ENCODE peak calls at places on chromosome 5, in four cellular contexts. K, Y, F and C are unnamed samples. For H3K79me2, the result is how much of the 10 kb centered on the place peaks cover.

GRCh38 chr5:149325166-149325735 is 20.0 kb upstream of the GRPEL2 start:
- DNase-seq in K (no peak), Y (no peak), F (no peak), C (no peak)

GRCh38 chr5:55176176-55176818 is 3.3 kb upstream of the CDC20B start:
- DNase-seq in K (peak), Y (peak), F (no peak), C (no peak)

GRCh38 chr5:129111351-129111750 is 16.8 kb downstream of the ISOC1 start:
- DNase-seq in K (no peak), Y (no peak), F (no peak), C (no peak)

GRCh38 chr5:149422429-149423286 is 43.6 kb upstream of the IL17B start:
- DNase-seq in K (peak), Y (peak), F (no peak), C (no peak)

GRCh38 chr5:109177782-109178181 is 232.0 kb downstream of the PJA2 start:
- DNase-seq in K (no peak), Y (no peak), F (no peak), C (no peak)

GRCh38 chr5:56449071-56449470 is 215.9 kb upstream of the ANKRD55 start:
- DNase-seq in K (no peak), Y (no peak), F (no peak), C (no peak)

GRCh38 chr5:174386306-174386705 is 338.1 kb upstream of the MSX2 start:
- DNase-seq in K (no peak), Y (no peak), F (no peak), C (no peak)

GRCh38 chr5:115946655-115947054 is 15.6 kb upstream of the LVRN start:
- DNase-seq in K (no peak), Y (no peak), F (no peak), C (no peak)

GRCh38 chr5:89878140-89878570 is 531.4 kb downstream of the CETN3 start:
- DNase-seq in K (peak), Y (no peak), F (no peak), C (peak)

GRCh38 chr5:107680099-107680498 is 9.4 kb upstream of the EFNA5 start:
- DNase-seq in K (no peak), Y (no peak), F (no peak), C (no peak)

GRCh38 chr5:136295914-136296313 is 69.4 kb downstream of the TRPC7 start:
- DNase-seq in K (no peak), Y (no peak), F (no peak), C (no peak)

GRCh38 chr5:10399839-10400238 is 41.8 kb upstream of the ROPN1L start:
- DNase-seq in K (no peak), Y (no peak), F (no peak), C (no peak)

GRCh38 chr5:179906795-179907569 is 715 bp downstream of the TBC1D9B start:
- DNase-seq in K (no peak), Y (peak), F (no peak), C (no peak)

GRCh38 chr5:36374275-36374862 is 72.7 kb upstream of the RANBP3L start:
- DNase-seq in K (no peak), Y (no peak), F (no peak), C (no peak)

GRCh38 chr5:139869042-139869790 is 73.6 kb downstream of the PSD2 start:
- DNase-seq in K (no peak), Y (no peak), F (no peak), C (no peak)

GRCh38 chr5:33772276-33772990 is 119.4 kb downstream of the ADAMTS12 start:
- DNase-seq in K (no peak), Y (no peak), F (no peak), C (no peak)

GRCh38 chr5:7398596-7399260 is 2.8 kb downstream of the ADCY2 start:
- DNase-seq in K (no peak), Y (no peak), F (no peak), C (no peak)

GRCh38 chr5:175575301-175575700 is 82.6 kb upstream of the HRH2 start:
- DNase-seq in K (no peak), Y (no peak), F (no peak), C (no peak)

GRCh38 chr5:62340392-62340791 is 34.4 kb downstream of the KIF2A start:
- DNase-seq in K (peak), Y (peak), F (no peak), C (peak)

GRCh38 chr5:164663223-164663989 is 1158.0 kb downstream of the MAT2B start:
- DNase-seq in K (no peak), Y (no peak), F (no peak), C (no peak)

GRCh38 chr5:124873189-124873588 is 126.8 kb upstream of the ZNF608 start:
- DNase-seq in K (no peak), Y (no peak), F (no peak), C (no peak)

GRCh38 chr5:178790371-178790770 is 59.9 kb upstream of the ZNF354A start:
- DNase-seq in K (peak), Y (no peak), F (no peak), C (no peak)

GRCh38 chr5:162842725-162843124 is 594.7 kb upstream of the CCNG1 start:
- DNase-seq in K (no peak), Y (no peak), F (no peak), C (no peak)

GRCh38 chr5:132760601-132761317 is 13.5 kb downstream of the CCNI2 start:
- DNase-seq in K (no peak), Y (no peak), F (no peak), C (no peak)

GRCh38 chr5:438481-438981 is 4.4 kb upstream of the EXOC3 start:
- DNase-seq in K (no peak), Y (no peak), F (no peak), C (no peak)

GRCh38 chr5:53343187-53343586 is 137.2 kb upstream of the FST start:
- DNase-seq in K (no peak), Y (no peak), F (no peak), C (no peak)

GRCh38 chr5:137492321-137492720 is 6.8 kb downstream of the SPOCK1 start:
- DNase-seq in K (no peak), Y (no peak), F (no peak), C (no peak)

GRCh38 chr5:125298258-125298657 is 551.8 kb upstream of the ZNF608 start:
- DNase-seq in K (no peak), Y (no peak), F (no peak), C (no peak)

GRCh38 chr5:131459216-131459615 is 175.8 kb downstream of the RAPGEF6 start:
- DNase-seq in K (no peak), Y (no peak), F (no peak), C (no peak)

GRCh38 chr5:92634883-92635282 is 946.1 kb downstream of the NR2F1-AS1 start:
- DNase-seq in K (no peak), Y (no peak), F (no peak), C (no peak)

DNA sequence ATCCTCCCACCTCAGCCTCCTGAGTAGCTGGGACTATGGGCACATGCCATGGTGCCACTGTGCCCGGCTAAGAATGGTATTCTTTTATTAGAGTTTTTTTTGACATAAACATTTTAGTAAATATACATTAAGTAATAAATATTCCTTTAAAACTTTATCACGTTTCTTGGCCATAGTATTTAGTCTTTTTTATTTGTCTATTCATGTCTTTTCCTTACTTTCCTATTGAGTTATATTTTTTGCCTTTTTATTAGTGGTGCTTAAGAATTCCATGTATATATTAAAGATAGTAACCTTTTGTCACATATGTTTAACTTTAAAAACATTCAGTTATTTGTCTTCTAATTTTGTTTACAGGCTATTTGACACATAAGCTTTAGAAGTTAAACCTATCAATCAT is 73.4 kb downstream of the MARCHF3 start:
- DNase-seq in K (no peak), Y (no peak), F (no peak), C (no peak)
- H3K79me2 ChIP-seq in K (under half), Y (under half), F (under half), C (under half)

DNA sequence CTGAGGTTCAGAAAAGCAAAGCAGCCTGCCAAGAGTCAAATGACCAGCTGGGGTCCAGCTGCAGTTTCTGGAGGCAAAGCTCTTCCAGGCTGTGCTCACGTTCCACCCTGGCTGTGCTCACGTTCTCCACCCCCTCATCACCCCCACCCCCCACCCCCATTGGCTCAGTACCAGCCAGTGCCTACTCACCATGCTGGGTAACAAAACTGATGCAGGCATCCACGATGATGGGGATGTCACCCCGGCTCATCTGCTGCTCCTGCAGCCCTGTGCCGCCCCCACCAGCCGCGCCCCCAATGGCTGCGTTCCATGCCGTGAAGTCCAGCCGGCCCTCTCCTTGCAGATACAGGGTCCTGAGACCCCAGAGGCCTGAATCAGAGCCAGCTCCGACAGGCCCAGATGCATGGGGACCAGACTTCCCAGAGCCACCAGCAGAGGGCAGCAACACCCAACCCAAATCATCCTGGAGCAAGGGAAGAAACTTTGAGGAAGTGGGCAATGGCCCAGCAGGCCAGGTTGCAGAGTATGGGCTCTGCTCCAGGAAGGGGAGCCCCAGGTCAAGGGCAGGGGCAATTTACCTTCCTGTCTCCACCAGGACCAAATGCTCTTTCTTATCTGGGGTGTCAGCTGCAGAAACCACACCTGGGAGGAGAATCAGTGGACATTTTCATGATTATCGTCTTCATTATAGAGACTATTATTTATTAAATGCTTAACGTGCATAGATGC is 13.7 kb upstream of the FCHSD1 start:
- DNase-seq in K (peak), Y (peak), F (peak), C (peak)
- H2AFZ ChIP-seq in K (no peak), Y (peak), F (no peak), C (no peak)

GRCh38 chr5:142618125-142618524 is 67.8 kb downstream of the FGF1 start:
- DNase-seq in K (no peak), Y (no peak), F (no peak), C (no peak)
- TF ChIP-seq SRF in K (no peak), Y (no peak), F (no peak), C (no peak)

GRCh38 chr5:151911011-151911410 is 13.6 kb downstream of the GLRA1 start:
- DNase-seq in K (no peak), Y (no peak), F (no peak), C (no peak)
- H3K79me2 ChIP-seq in K (under half), Y (under half), F (under half), C (under half)